ENCODE peak calls at places on chromosomes 12 and 14, in ten cellular contexts. G, M, Y, O, U, D, L, R, I and W are unnamed samples. For H3K27me3, the result is how much of the 10 kb centered on the place peaks cover.

GRCh38 chr12:164207-164606 is 49.8 kb downstream of the SLC6A12 start:
- DNase-seq in G (no peak), D (no peak), L (no peak), Y (peak), R (no peak), I (no peak), O (peak), U (no peak), M (no peak), W (no peak)

GRCh38 chr12:47346251-47347019 is 266.7 kb upstream of the AMIGO2 start:
- DNase-seq in I (no peak), L (no peak), D (no peak), R (no peak), G (peak), Y (peak), O (no peak), M (no peak), U (no peak), W (no peak)

GRCh38 chr14:49770212-49770817 is 2.4 kb downstream of the KLHDC2 start:
- DNase-seq in G (peak), L (no peak), M (peak), O (no peak), R (no peak), Y (peak), U (no peak), D (no peak), I (no peak), W (no peak)

GRCh38 chr12:51217133-51217967 is 512 bp downstream of the POU6F1 start:
- DNase-seq in O (peak), L (peak), U (peak), R (peak), G (peak), D (peak), M (peak), Y (peak), I (no peak), W (peak)

GRCh38 chr12:4489551-4489950 is 43.9 kb upstream of the FGF6 start:
- DNase-seq in G (no peak), I (no peak), U (no peak), Y (no peak), M (no peak), L (no peak), D (no peak), O (no peak), R (no peak), W (no peak)

GRCh38 chr12:27305673-27306504 is 26.7 kb upstream of the BMAL2 start:
- DNase-seq in M (no peak), D (no peak), R (no peak), I (no peak), Y (peak), L (peak), O (no peak), U (no peak), G (peak), W (no peak)

GRCh38 chr12:32272465-32272864 is 126.9 kb upstream of the FGD4 start:
- DNase-seq in L (no peak), R (no peak), G (peak), M (no peak), Y (no peak), O (no peak), D (no peak), I (no peak), U (no peak), W (no peak)

GRCh38 chr12:630656-631632 is 32.3 kb downstream of the NINJ2 start:
- DNase-seq in M (peak), O (no peak), G (no peak), D (peak), L (peak), I (no peak), R (no peak), Y (no peak), U (peak), W (peak)

GRCh38 chr14:101534198-101534597 is 27.1 kb upstream of the DIO3 start:
- DNase-seq in Y (no peak), I (no peak), L (no peak), U (no peak), G (no peak), D (no peak), R (no peak), O (no peak), M (no peak), W (no peak)

GRCh38 chr12:18394742-18395141 is 133.4 kb downstream of the PIK3C2G start:
- DNase-seq in R (no peak), Y (no peak), I (no peak), G (no peak), D (no peak), O (no peak), L (no peak), U (no peak), M (no peak), W (no peak)

GRCh38 chr12:18389820-18390219 is 128.5 kb downstream of the PIK3C2G start:
- DNase-seq in O (no peak), U (no peak), G (no peak), R (no peak), Y (no peak), D (no peak), L (no peak), M (no peak), I (no peak), W (no peak)

GRCh38 chr12:18387706-18388105 is 126.4 kb downstream of the PIK3C2G start:
- DNase-seq in Y (no peak), O (no peak), G (no peak), M (no peak), U (no peak), D (no peak), I (no peak), L (no peak), R (no peak), W (no peak)

GRCh38 chr12:18391136-18391535 is 129.8 kb downstream of the PIK3C2G start:
- DNase-seq in O (no peak), M (no peak), G (no peak), I (no peak), R (no peak), U (no peak), L (no peak), Y (no peak), D (no peak), W (no peak)
- H3K4me3 ChIP-seq in O (no peak), M (no peak), G (no peak), I (no peak), R (no peak), U (no peak), L (no peak), Y (no peak), D (no peak), W (no peak)

GRCh38 chr12:132341318-132342050 is 12.1 kb upstream of the GALNT9 start:
- DNase-seq in D (no peak), R (no peak), I (no peak), Y (no peak), G (no peak), U (no peak), L (no peak), O (no peak), M (no peak), W (no peak)

GRCh38 chr12:132340266-132341035 is 11.1 kb upstream of the GALNT9 start:
- DNase-seq in R (no peak), I (no peak), O (no peak), G (no peak), D (no peak), M (no peak), L (no peak), Y (no peak), U (no peak), W (no peak)

GRCh38 chr12:132338311-132338710 is 8.9 kb upstream of the GALNT9 start:
- DNase-seq in I (no peak), G (no peak), O (no peak), U (no peak), R (no peak), M (no peak), Y (no peak), D (no peak), L (no peak), W (no peak)

GRCh38 chr12:132338781-132339180 is 9.4 kb upstream of the GALNT9 start:
- DNase-seq in D (no peak), L (no peak), Y (no peak), U (no peak), R (no peak), M (no peak), I (no peak), O (no peak), G (no peak), W (no peak)

DNA sequence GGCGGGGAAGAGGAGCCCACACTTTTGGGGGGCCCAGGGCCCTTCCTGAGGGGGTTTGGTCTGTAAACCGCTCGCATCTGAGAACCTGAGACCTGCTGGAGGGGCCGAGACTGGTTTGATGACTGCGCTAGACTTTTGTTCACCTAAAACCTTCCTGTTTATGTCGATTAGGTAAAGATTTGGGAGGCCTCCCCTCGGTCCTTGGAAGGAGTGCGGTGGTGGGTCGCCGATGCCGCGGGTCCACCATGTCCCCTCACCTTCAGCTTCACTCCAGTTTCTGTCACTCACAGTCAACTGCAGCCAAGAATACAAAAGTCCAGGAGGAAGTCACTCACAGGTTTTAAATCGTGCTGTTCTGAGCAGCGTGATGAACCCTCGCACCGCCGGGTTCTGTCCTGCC is 10.5 kb upstream of the GALNT9 start:
- DNase-seq in R (no peak), G (no peak), D (no peak), L (no peak), I (no peak), U (no peak), O (no peak), M (no peak), Y (no peak), W (no peak)
- H3K27me3 ChIP-seq in R (half or more), G (under half), D (under half), L (under half), I (under half), U (under half), O (under half), M (under half), Y (under half), W (half or more)

GRCh38 chr14:89339158-89339557 is 77.9 kb downstream of the FOXN3 start:
- DNase-seq in M (no peak), L (no peak), I (no peak), G (no peak), R (no peak), D (no peak), Y (no peak), U (no peak), O (no peak), W (no peak)

GRCh38 chr14:89337161-89337560 is 79.9 kb downstream of the FOXN3 start:
- DNase-seq in L (no peak), O (no peak), I (no peak), G (peak), M (no peak), U (no peak), D (no peak), Y (no peak), R (no peak), W (no peak)

GRCh38 chr14:89339579-89339978 is 77.5 kb downstream of the FOXN3 start:
- DNase-seq in O (no peak), Y (no peak), R (no peak), U (no peak), M (no peak), G (peak), D (no peak), I (no peak), L (no peak), W (no peak)

GRCh38 chr14:89337912-89338311 is 79.1 kb downstream of the FOXN3 start:
- DNase-seq in D (peak), L (no peak), M (no peak), G (peak), U (no peak), Y (no peak), O (no peak), R (no peak), I (no peak), W (no peak)

GRCh38 chr14:89336338-89336737 is 80.7 kb downstream of the FOXN3 start:
- DNase-seq in Y (no peak), D (no peak), O (peak), L (no peak), R (no peak), I (no peak), M (no peak), G (peak), U (no peak), W (no peak)
- TF ChIP-seq CTCF in Y (no peak), D (no peak), O (peak), L (no peak), R (peak), I (no peak), M (no peak), G (peak), U (no peak), W (peak)

GRCh38 chr14:94114589-94115067 is 4.1 kb downstream of the IFI27 start:
- DNase-seq in L (no peak), I (no peak), G (no peak), M (no peak), U (no peak), Y (no peak), R (no peak), O (no peak), D (no peak), W (no peak)
- H3K4me3 ChIP-seq in L (no peak), I (no peak), G (no peak), M (no peak), U (peak), Y (no peak), R (no peak), O (no peak), D (peak), W (peak)

GRCh38 chr12:114411081-114411836 is 5.3 kb upstream of the TBX5 start:
- DNase-seq in I (no peak), M (no peak), R (no peak), O (no peak), G (no peak), L (no peak), U (no peak), D (no peak), Y (no peak), W (no peak)

GRCh38 chr12:114414031-114414865 is 8.3 kb upstream of the TBX5 start:
- DNase-seq in D (no peak), O (no peak), G (no peak), U (no peak), R (no peak), L (no peak), I (no peak), M (no peak), Y (peak), W (no peak)

GRCh38 chr12:114412825-114413749 is 7.1 kb upstream of the TBX5 start:
- DNase-seq in Y (no peak), R (no peak), I (no peak), U (no peak), M (no peak), G (no peak), D (no peak), L (no peak), O (no peak), W (no peak)

GRCh38 chr12:114409796-114410520 is 4.0 kb upstream of the TBX5 start:
- DNase-seq in R (no peak), O (no peak), G (no peak), I (no peak), L (no peak), U (no peak), Y (no peak), M (no peak), D (no peak), W (no peak)

DNA sequence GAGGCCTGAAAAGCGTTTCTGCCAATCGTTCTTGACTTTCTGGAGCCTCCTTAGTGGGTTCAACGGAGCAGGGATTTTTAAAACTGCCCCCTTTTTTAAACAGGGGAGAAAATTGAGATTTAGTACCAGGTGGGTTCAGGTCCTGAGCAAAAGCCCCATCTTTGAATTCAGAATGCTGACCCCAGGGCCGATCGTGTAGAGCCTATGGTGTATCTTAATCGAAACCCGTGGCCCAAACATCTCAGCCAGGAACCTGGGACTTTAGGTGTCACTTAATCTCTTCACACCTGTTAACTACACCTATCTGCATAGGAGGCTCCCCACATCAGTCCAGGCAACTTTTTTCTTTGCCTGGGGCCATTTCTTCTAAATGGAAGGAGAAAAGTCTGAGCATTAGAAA is 6.4 kb upstream of the TBX5 start:
- DNase-seq in M (no peak), O (no peak), U (no peak), L (no peak), D (no peak), Y (no peak), I (no peak), R (no peak), G (no peak), W (no peak)
- H3K27me3 ChIP-seq in M (under half), O (under half), U (under half), L (under half), D (under half), Y (half or more), I (under half), R (half or more), G (under half), W (half or more)

GRCh38 chr12:121626087-121626852 is at the start of gene ORAI1:
- DNase-seq in I (no peak), Y (peak), M (peak), L (peak), R (peak), O (peak), D (peak), U (peak), G (peak), W (peak)
- TF ChIP-seq CTCF in I (no peak), Y (peak), M (no peak), L (no peak), R (no peak), O (no peak), D (peak), U (peak), G (no peak), W (peak)

GRCh38 chr14:104972301-104973211 is 5.6 kb downstream of the AHNAK2 start:
- DNase-seq in L (peak), G (no peak), M (peak), Y (peak), D (no peak), O (peak), U (peak), R (peak), I (no peak), W (peak)

GRCh38 chr14:104974665-104975390 is 3.3 kb downstream of the AHNAK2 start:
- DNase-seq in U (peak), G (no peak), R (peak), I (no peak), M (no peak), D (no peak), O (no peak), L (no peak), Y (no peak), W (peak)

GRCh38 chr14:104975481-104976197 is 2.5 kb downstream of the AHNAK2 start:
- DNase-seq in O (peak), L (no peak), D (no peak), Y (peak), R (peak), G (no peak), U (peak), I (no peak), M (no peak), W (peak)

GRCh38 chr14:104973215-104974145 is 4.7 kb downstream of the AHNAK2 start:
- DNase-seq in D (peak), U (peak), Y (peak), G (no peak), M (peak), I (peak), O (peak), L (peak), R (peak), W (peak)

GRCh38 chr14:104974146-104974541 is 4.0 kb downstream of the AHNAK2 start:
- DNase-seq in I (no peak), O (peak), R (peak), G (no peak), Y (no peak), M (no peak), L (no peak), U (peak), D (no peak), W (peak)
- H3K4me3 ChIP-seq in I (no peak), O (no peak), R (no peak), G (no peak), Y (no peak), M (no peak), L (no peak), U (no peak), D (peak), W (peak)

DNA sequence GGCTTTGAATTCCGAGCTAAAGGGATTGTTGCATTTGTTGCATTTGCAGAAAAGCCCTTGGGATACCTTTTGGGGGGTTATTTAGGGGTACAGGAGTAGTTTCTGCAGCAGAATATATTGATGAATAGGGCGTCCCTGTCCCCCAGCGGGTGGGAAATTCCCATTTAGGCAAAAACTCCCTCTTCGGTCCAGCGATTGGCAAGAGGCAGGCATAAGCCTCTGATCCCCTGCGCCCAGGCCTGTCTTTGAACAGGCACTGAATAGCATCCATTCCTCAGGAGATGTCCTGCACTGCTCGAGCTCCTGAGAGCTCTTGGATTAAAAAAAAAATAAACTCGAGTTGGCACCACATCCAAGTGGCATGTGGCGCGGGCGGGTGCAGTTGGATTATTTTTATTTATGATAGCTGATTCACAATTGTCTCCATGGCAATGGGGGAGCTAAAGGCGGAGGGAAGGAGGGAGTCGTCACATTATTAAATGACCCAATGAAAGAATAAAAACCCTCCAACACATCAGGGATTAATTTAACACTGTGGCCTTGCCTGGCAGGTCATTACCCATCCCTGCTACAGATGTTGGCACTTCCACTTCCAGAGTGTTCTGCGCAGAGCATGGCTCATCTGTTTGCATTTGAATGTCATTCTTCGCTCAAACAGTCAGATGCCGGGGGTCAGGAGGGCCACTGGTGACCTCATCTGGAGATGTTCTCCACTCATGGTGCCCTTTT is 207.2 kb downstream of the AACS start:
- DNase-seq in D (no peak), M (no peak), R (no peak), L (no peak), Y (no peak), O (peak), I (no peak), U (no peak), G (no peak), W (no peak)
- H3K27me3 ChIP-seq in D (under half), M (under half), R (under half), L (under half), Y (under half), O (under half), I (under half), U (under half), G (under half), W (under half)

DNA sequence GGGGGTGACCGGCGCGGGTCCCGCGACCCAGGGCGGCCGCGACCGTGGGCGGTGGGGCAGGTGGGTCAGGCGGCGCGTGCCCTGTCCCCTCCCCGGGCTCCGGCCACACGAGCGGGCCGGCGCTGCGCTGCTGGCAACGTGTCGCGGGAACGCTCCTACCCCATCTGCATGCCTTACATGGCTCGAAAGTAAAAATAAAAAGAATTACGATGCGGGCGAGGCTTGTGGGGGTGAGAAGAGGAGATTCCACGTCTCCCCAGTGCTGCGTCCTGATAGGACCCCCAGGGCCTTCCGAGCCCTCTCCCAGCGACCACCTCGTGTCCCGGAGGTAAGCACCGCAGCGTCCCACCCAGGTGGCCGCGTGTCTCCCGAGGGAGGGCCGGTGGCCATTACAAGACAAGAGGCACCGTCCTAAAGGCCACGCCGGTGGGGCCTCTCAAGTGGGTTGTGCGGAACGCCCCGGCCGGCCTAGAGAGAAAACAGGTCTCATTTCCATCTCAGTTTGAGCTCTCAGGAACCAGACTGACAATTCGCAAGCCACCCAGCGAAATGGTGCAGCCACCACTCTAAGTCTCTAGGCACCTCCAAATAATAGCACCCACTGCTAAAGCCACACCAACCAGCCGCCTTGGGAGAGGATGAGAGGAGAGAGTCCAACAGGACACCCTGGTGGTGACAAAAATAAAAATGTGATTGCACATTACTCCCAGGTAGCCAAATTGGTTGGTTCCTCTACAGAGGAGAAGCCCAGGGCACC is 614 bp upstream of the FOXN3 start:
- DNase-seq in M (peak), I (no peak), L (peak), O (peak), Y (peak), R (peak), D (peak), U (peak), G (peak), W (peak)
- TF ChIP-seq CTCF in M (peak), I (peak), L (peak), O (peak), Y (peak), R (peak), D (peak), U (peak), G (peak), W (peak)